ENCODE peak calls at places on chromosomes 2 and 18, in six cellular contexts. One of them, this sample, is unnamed.
A peak's percentile ranks its signal among the peaks of the same experiment; 100 is the strongest.

GRCh38 chr2:85106489-85107180 is 26.6 kb upstream of the TCF7L1 start:
- DNase-seq in suprapubic skin: no peak
- DNase-seq in astrocyte of the spinal cord: no peak
- DNase-seq in OCI-LY7: no peak
- DNase-seq in upper lobe of left lung: no peak
- DNase-seq in RWPE2: no peak
- DNase-seq in this sample: no peak

GRCh38 chr2:236949089-236949935 is 136.4 kb upstream of the COPS8 start:
- DNase-seq in upper lobe of left lung: no peak
- DNase-seq in suprapubic skin: peak; percentile 54
- DNase-seq in RWPE2: no peak
- DNase-seq in astrocyte of the spinal cord: no peak
- DNase-seq in OCI-LY7: no peak
- DNase-seq in this sample: no peak

GRCh38 chr2:226638576-226638975 is 161.0 kb downstream of the IRS1 start:
- DNase-seq in OCI-LY7: no peak
- DNase-seq in suprapubic skin: no peak
- DNase-seq in RWPE2: no peak
- DNase-seq in upper lobe of left lung: no peak
- DNase-seq in astrocyte of the spinal cord: peak; percentile 29
- DNase-seq in this sample: no peak

GRCh38 chr2:10447300-10448207 is 573 bp downstream of the ODC1 start:
- DNase-seq in RWPE2: no peak
- DNase-seq in astrocyte of the spinal cord: peak; percentile 44
- DNase-seq in suprapubic skin: no peak
- DNase-seq in upper lobe of left lung: peak; percentile 73
- DNase-seq in OCI-LY7: peak; percentile 81
- DNase-seq in this sample: peak; percentile 77

GRCh38 chr2:236341066-236341465 is 76.9 kb upstream of the ASB18 start:
- DNase-seq in RWPE2: no peak
- DNase-seq in upper lobe of left lung: no peak
- DNase-seq in OCI-LY7: no peak
- DNase-seq in suprapubic skin: no peak
- DNase-seq in astrocyte of the spinal cord: no peak
- DNase-seq in this sample: no peak

GRCh38 chr2:96116879-96117533 is 635 bp upstream of the ADRA2B start:
- DNase-seq in RWPE2: peak; percentile 24
- DNase-seq in suprapubic skin: no peak
- DNase-seq in OCI-LY7: peak; percentile 70
- DNase-seq in astrocyte of the spinal cord: peak; percentile 6
- DNase-seq in upper lobe of left lung: peak; percentile 46
- DNase-seq in this sample: peak; percentile 84

GRCh38 chr2:12715258-12715865 is 1.4 kb upstream of the TRIB2 start:
- DNase-seq in suprapubic skin: no peak
- DNase-seq in RWPE2: no peak
- DNase-seq in OCI-LY7: no peak
- DNase-seq in upper lobe of left lung: no peak
- DNase-seq in astrocyte of the spinal cord: no peak
- DNase-seq in this sample: no peak

GRCh38 chr2:137677466-137677865 is 286.8 kb upstream of the HNMT start:
- DNase-seq in OCI-LY7: peak; percentile 2
- DNase-seq in RWPE2: no peak
- DNase-seq in astrocyte of the spinal cord: no peak
- DNase-seq in upper lobe of left lung: no peak
- DNase-seq in suprapubic skin: no peak
- DNase-seq in this sample: no peak

GRCh38 chr2:237235383-237236095 is 149.8 kb downstream of the COPS8 start:
- DNase-seq in RWPE2: no peak
- DNase-seq in OCI-LY7: no peak
- DNase-seq in suprapubic skin: no peak
- DNase-seq in astrocyte of the spinal cord: peak; percentile 97
- DNase-seq in upper lobe of left lung: no peak
- DNase-seq in this sample: no peak

GRCh38 chr2:11688222-11689069 is 18.5 kb upstream of the NTSR2 start:
- DNase-seq in RWPE2: no peak
- DNase-seq in astrocyte of the spinal cord: peak; percentile 65
- DNase-seq in upper lobe of left lung: peak; percentile 89
- DNase-seq in OCI-LY7: peak; percentile 82
- DNase-seq in suprapubic skin: peak; percentile 88
- DNase-seq in this sample: no peak

GRCh38 chr2:143458258-143458954 is 329.2 kb downstream of the ARHGAP15 start:
- DNase-seq in suprapubic skin: no peak
- DNase-seq in RWPE2: no peak
- DNase-seq in astrocyte of the spinal cord: peak; percentile 34
- DNase-seq in upper lobe of left lung: no peak
- DNase-seq in OCI-LY7: no peak
- DNase-seq in this sample: no peak

GRCh38 chr2:14552818-14553217 is 79.7 kb upstream of the LRATD1 start:
- DNase-seq in RWPE2: no peak
- DNase-seq in astrocyte of the spinal cord: no peak
- DNase-seq in OCI-LY7: no peak
- DNase-seq in upper lobe of left lung: no peak
- DNase-seq in suprapubic skin: no peak
- DNase-seq in this sample: no peak

GRCh38 chr2:239283961-239284801 is 116.6 kb downstream of the HDAC4 start:
- DNase-seq in upper lobe of left lung: no peak
- DNase-seq in RWPE2: peak; percentile 59
- DNase-seq in astrocyte of the spinal cord: no peak
- DNase-seq in OCI-LY7: no peak
- DNase-seq in suprapubic skin: peak; percentile 74
- DNase-seq in this sample: peak; percentile 82

GRCh38 chr18:10361660-10362059 is 92.8 kb upstream of the APCDD1 start:
- DNase-seq in suprapubic skin: no peak
- DNase-seq in RWPE2: no peak
- DNase-seq in upper lobe of left lung: no peak
- DNase-seq in OCI-LY7: no peak
- DNase-seq in astrocyte of the spinal cord: no peak
- DNase-seq in this sample: no peak

GRCh38 chr2:202555354-202555753 is 79.4 kb upstream of the FAM117B start:
- DNase-seq in RWPE2: no peak
- DNase-seq in upper lobe of left lung: no peak
- DNase-seq in astrocyte of the spinal cord: no peak
- DNase-seq in OCI-LY7: no peak
- DNase-seq in suprapubic skin: no peak
- DNase-seq in this sample: no peak

GRCh38 chr2:17821080-17821479 is 4.8 kb downstream of the MSGN1 start:
- DNase-seq in RWPE2: no peak
- DNase-seq in upper lobe of left lung: no peak
- DNase-seq in astrocyte of the spinal cord: no peak
- DNase-seq in suprapubic skin: no peak
- DNase-seq in OCI-LY7: no peak
- DNase-seq in this sample: no peak
- TF ChIP-seq CTCF in RWPE2: no peak
- TF ChIP-seq CTCF in upper lobe of left lung: no peak
- TF ChIP-seq CTCF in astrocyte of the spinal cord: no peak
- TF ChIP-seq CTCF in suprapubic skin: no peak
- TF ChIP-seq CTCF in OCI-LY7: no peak
- TF ChIP-seq CTCF in this sample: no peak

DNA sequence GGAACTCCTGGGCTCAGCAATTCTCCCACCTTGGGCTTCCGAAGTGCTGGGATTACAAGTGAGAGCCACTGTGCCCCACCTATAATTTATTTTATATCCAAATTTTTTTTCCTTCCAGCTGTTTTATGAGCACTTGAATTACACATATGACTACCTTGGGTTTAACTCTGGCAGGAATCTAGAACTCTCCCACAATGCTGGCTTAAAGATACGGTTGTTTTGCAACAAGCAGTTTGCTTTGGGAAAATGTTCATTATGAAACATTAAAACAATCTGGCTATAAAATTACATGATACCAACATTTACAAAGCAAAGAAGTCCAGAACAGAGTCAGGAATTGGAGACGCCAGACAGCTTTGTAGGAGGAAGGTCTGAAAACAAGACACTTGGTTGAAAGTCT is 12.8 kb downstream of the CD302 start:
- DNase-seq in astrocyte of the spinal cord: no peak
- DNase-seq in suprapubic skin: no peak
- DNase-seq in RWPE2: no peak
- DNase-seq in OCI-LY7: no peak
- DNase-seq in upper lobe of left lung: no peak
- DNase-seq in this sample: no peak
- TF ChIP-seq CTCF in astrocyte of the spinal cord: no peak
- TF ChIP-seq CTCF in suprapubic skin: no peak
- TF ChIP-seq CTCF in RWPE2: no peak
- TF ChIP-seq CTCF in OCI-LY7: no peak
- TF ChIP-seq CTCF in upper lobe of left lung: no peak
- TF ChIP-seq CTCF in this sample: no peak

GRCh38 chr2:232203936-232204335 is 174.6 kb upstream of the ALPP start:
- DNase-seq in RWPE2: no peak
- DNase-seq in upper lobe of left lung: no peak
- DNase-seq in suprapubic skin: no peak
- DNase-seq in OCI-LY7: no peak
- DNase-seq in astrocyte of the spinal cord: peak; percentile 39
- DNase-seq in this sample: no peak
- TF ChIP-seq CTCF in RWPE2: no peak
- TF ChIP-seq CTCF in upper lobe of left lung: no peak
- TF ChIP-seq CTCF in suprapubic skin: no peak
- TF ChIP-seq CTCF in OCI-LY7: no peak
- TF ChIP-seq CTCF in astrocyte of the spinal cord: no peak
- TF ChIP-seq CTCF in this sample: no peak

DNA sequence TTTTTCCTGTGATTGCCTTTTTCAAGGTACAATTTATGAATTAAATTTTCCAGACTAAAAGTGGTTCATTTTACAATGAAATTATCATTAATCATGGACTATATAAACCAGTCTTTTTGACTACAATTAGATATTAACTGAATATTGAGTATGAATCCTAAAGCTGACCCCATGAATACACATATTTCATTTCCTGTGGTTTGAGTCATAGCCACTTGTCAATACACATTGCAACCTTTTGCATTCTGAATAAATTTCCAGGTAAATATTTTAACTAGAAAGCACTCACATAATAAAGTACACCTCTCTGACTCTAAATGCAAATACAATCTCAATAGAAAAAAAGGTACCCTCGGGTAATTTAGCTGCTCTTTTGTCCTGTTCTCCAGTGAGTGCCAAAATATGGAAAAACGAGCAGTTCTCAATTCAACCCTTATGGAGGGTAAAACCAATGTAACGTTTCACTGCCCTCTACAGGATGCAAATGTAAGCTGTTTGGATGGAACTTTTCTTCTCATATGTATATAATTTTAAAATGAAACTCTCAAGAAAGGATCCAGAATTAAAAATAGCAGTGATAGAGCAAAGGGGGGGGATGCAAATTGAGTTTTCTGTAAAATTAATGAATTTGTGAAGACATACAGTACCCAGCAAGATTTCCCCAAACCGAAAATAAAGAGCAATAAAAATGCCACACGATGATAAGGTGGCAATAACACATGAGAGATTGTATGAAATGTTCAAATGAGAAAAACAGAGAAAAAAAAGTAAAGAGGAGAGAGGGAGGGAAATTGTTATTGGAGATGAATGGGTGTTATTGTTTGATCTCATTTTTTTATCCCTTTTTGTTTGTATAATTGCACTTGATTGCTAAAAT is 1795.7 kb upstream of the PIK3C3 start:
- DNase-seq in OCI-LY7: no peak
- DNase-seq in upper lobe of left lung: no peak
- DNase-seq in RWPE2: no peak
- DNase-seq in astrocyte of the spinal cord: peak; percentile 61
- DNase-seq in suprapubic skin: no peak
- DNase-seq in this sample: no peak
- TF ChIP-seq CTCF in OCI-LY7: peak; percentile 44
- TF ChIP-seq CTCF in upper lobe of left lung: peak; percentile 11
- TF ChIP-seq CTCF in RWPE2: peak; percentile 89
- TF ChIP-seq CTCF in astrocyte of the spinal cord: peak; percentile 72
- TF ChIP-seq CTCF in suprapubic skin: peak; percentile 8
- TF ChIP-seq CTCF in this sample: peak; percentile 83

DNA sequence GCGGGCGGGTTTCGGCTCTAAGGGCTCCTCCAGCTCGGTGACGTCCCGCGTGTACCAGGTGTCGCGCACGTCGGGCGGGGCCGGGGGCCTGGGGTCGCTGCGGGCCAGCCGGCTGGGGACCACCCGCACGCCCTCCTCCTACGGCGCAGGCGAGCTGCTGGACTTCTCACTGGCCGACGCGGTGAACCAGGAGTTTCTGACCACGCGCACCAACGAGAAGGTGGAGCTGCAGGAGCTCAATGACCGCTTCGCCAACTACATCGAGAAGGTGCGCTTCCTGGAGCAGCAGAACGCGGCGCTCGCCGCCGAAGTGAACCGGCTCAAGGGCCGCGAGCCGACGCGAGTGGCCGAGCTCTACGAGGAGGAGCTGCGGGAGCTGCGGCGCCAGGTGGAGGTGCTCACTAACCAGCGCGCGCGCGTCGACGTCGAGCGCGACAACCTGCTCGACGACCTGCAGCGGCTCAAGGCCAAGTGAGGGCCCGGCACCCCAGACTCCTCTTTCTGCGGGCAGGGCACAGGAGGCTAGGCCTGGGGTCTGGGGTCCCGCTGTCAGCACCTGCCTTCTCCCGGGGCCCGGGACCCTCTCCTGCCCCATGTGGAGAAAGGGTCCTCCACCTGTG is 503 bp downstream of the DES start:
- DNase-seq in RWPE2: no peak
- DNase-seq in suprapubic skin: no peak
- DNase-seq in OCI-LY7: no peak
- DNase-seq in upper lobe of left lung: no peak
- DNase-seq in astrocyte of the spinal cord: no peak
- DNase-seq in this sample: no peak
- TF ChIP-seq CTCF in RWPE2: no peak
- TF ChIP-seq CTCF in suprapubic skin: no peak
- TF ChIP-seq CTCF in OCI-LY7: no peak
- TF ChIP-seq CTCF in upper lobe of left lung: peak; percentile 7
- TF ChIP-seq CTCF in astrocyte of the spinal cord: peak; percentile 6
- TF ChIP-seq CTCF in this sample: no peak

GRCh38 chr18:55779711-55780590 is 192.0 kb upstream of the TCF4 start:
- DNase-seq in upper lobe of left lung: peak; percentile 22
- DNase-seq in astrocyte of the spinal cord: peak; percentile 19
- DNase-seq in suprapubic skin: no peak
- DNase-seq in RWPE2: no peak
- DNase-seq in OCI-LY7: peak; percentile 5
- DNase-seq in this sample: peak; percentile 84
- TF ChIP-seq CTCF in upper lobe of left lung: peak; percentile 64
- TF ChIP-seq CTCF in astrocyte of the spinal cord: peak; percentile 2
- TF ChIP-seq CTCF in suprapubic skin: peak; percentile 1
- TF ChIP-seq CTCF in RWPE2: peak; percentile 26
- TF ChIP-seq CTCF in OCI-LY7: no peak
- TF ChIP-seq CTCF in this sample: peak; percentile 68